ENCODE peak calls at places on chromosomes 5 and 9, in five cellular contexts. O, M, S, B and W are unnamed samples.

GRCh38 chr9:22395585-22396205 is 50.9 kb upstream of the DMRTA1 start:
- DNase-seq in S (no peak), B (no peak), M (no peak), O (peak; percentile 18), W (no peak)

GRCh38 chr9:137807721-137808703 is 69.6 kb upstream of the CACNA1B start:
- DNase-seq in B (no peak), M (no peak), S (no peak), O (no peak), W (no peak)

GRCh38 chr5:138212828-138213160 is 329 bp downstream of the CDC23 start:
- DNase-seq in M (no peak), S (peak; percentile 42), B (no peak), O (no peak), W (no peak)

GRCh38 chr5:154244476-154244875 is 53.9 kb downstream of the GALNT10 start:
- DNase-seq in S (no peak), M (no peak), B (no peak), O (no peak), W (no peak)

GRCh38 chr9:84940294-84940693 is 270.8 kb downstream of the NTRK2 start:
- DNase-seq in B (no peak), O (no peak), S (no peak), M (no peak), W (no peak)

GRCh38 chr5:173303878-173304590 is 24.2 kb downstream of the STC2 start:
- DNase-seq in S (peak; percentile 63), O (peak; percentile 83), B (no peak), M (no peak), W (no peak)

GRCh38 chr9:92035687-92036410 is 79.4 kb downstream of the SPTLC1 start:
- DNase-seq in M (no peak), S (no peak), B (no peak), O (no peak), W (no peak)

GRCh38 chr5:67195406-67196275 is 958 bp downstream of the CD180 start:
- DNase-seq in B (no peak), O (no peak), M (no peak), S (no peak), W (no peak)

GRCh38 chr5:56711191-56711590 is 104.2 kb upstream of the MAP3K1 start:
- DNase-seq in M (no peak), O (no peak), B (no peak), S (no peak), W (no peak)
- TF ChIP-seq SRF in M (no peak), O (no peak), B (no peak), S (no peak), W (no peak)

GRCh38 chr9:2621678-2622360 is at the start of gene VLDLR:
- DNase-seq in O (no peak), S (peak; percentile 58), B (peak; percentile 81), M (no peak), W (no peak)
- TF ChIP-seq MAX in O (no peak), S (no peak), B (no peak), M (no peak), W (no peak)

GRCh38 chr5:1661831-1662558 is 137.6 kb downstream of the MRPL36 start:
- DNase-seq in M (no peak), O (no peak), S (no peak), B (no peak), W (no peak)
- TF ChIP-seq SRF in M (no peak), O (no peak), S (no peak), B (no peak), W (no peak)

GRCh38 chr5:113527746-113528145 is 14.3 kb downstream of the YTHDC2 start:
- DNase-seq in B (no peak), S (no peak), M (no peak), O (no peak), W (no peak)

GRCh38 chr5:113526421-113526820 is 12.9 kb downstream of the YTHDC2 start:
- DNase-seq in O (no peak), B (no peak), M (no peak), S (no peak), W (no peak)

GRCh38 chr5:113523168-113523567 is 9.7 kb downstream of the YTHDC2 start:
- DNase-seq in S (no peak), O (no peak), M (no peak), B (no peak), W (no peak)

GRCh38 chr5:113520899-113521298 is 7.4 kb downstream of the YTHDC2 start:
- DNase-seq in B (no peak), O (no peak), M (no peak), S (no peak), W (no peak)

DNA sequence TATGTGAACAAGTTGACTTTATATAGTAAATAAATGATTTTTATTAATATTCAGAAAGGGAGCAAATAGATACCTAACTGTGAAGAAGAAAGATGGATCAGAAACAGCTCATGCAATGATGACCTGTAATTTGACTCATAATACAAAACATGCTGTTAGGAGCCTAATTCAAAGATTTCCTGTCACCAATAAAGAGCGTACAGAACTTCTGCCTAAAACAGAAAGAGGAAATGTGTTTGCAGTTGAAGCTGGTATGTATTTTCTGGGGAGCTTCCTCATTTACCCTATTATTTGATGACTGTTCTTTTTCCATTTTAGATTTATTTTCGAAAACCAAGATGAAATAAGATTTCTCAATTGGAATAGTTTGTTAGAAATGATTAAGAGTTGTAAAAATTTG is 11.4 kb downstream of the YTHDC2 start:
- DNase-seq in O (no peak), B (no peak), S (no peak), M (no peak), W (no peak)
- TF ChIP-seq MAX in O (no peak), B (no peak), S (no peak), M (no peak), W (no peak)

GRCh38 chr5:10036136-10036535 is 213.6 kb downstream of the ATPSCKMT start:
- DNase-seq in B (no peak), O (no peak), S (no peak), M (no peak), W (no peak)

GRCh38 chr5:10031817-10032216 is 217.9 kb downstream of the ATPSCKMT start:
- DNase-seq in S (no peak), O (no peak), B (no peak), M (no peak), W (no peak)

GRCh38 chr5:10034008-10034407 is 215.7 kb downstream of the ATPSCKMT start:
- DNase-seq in S (no peak), B (no peak), O (no peak), M (no peak), W (no peak)

DNA sequence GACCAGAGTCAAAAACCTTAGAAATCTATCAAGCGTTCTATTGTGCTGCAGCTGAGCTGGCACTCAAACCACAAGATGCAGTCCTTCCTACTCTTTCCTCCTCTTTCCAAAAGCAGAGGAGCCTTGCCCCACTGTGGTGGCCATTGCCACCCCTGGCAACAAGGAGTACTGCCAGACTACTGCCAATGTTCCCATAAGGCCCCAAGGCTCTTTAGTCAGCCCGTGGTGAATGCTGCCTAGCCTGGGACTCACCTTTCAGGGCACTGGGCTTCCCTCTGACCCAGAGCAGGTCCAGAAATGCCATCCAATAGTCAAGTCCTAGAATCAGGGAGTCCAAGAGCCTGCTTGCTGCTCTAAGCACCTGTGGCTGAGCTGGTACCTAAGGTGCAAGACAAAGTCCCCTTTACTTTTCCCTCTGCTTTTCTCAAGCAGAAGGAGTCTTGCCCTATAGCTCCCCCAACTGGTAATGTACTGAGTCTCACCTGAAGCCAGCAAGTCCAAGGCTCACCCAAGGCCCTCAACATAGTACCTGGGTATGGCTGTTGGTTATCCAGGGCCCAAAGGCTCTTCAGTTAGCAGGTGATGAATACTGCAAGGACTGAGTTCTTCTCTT is 219.4 kb downstream of the ATPSCKMT start:
- DNase-seq in B (peak; percentile 62), S (no peak), O (peak; percentile 23), M (peak; percentile 23), W (no peak)
- TF ChIP-seq SRF in B (no peak), S (no peak), O (no peak), M (no peak), W (no peak)

GRCh38 chr5:92864591-92864990 is 716.4 kb downstream of the NR2F1-AS1 start:
- DNase-seq in M (no peak), B (no peak), S (no peak), O (no peak), W (no peak)

GRCh38 chr5:92863666-92864065 is 717.4 kb downstream of the NR2F1-AS1 start:
- DNase-seq in M (no peak), B (no peak), O (no peak), S (no peak), W (no peak)

GRCh38 chr5:92861531-92862285 is 719.3 kb downstream of the NR2F1-AS1 start:
- DNase-seq in S (no peak), O (no peak), B (no peak), M (no peak), W (no peak)
- TF ChIP-seq MAX in S (no peak), O (no peak), B (no peak), M (no peak), W (no peak)